ENCODE peak calls at places on chromosome 17, in ten cellular contexts. One of them, this sample, is unnamed.

GRCh38 chr17:65394811-65395472 is 166.5 kb downstream of the AXIN2 start:
- DNase-seq in CD8-positive, alpha-beta memory T cell: no peak
- DNase-seq in MV-4-11: peak
- DNase-seq in stimulated activated CD8-positive, alpha-beta memory T cell treated with anti-CD3 and anti-CD28 coated beads, Interleukin-7, amount 100 ng/mL, for 1 hour: no peak
- DNase-seq in CD8-positive, alpha-beta T cell: no peak
- DNase-seq in NCI-H1092: no peak
- DNase-seq in sigmoid colon: no peak
- DNase-seq in memory B cell: no peak
- DNase-seq in NCI-H2081: no peak
- DNase-seq in posterior vena cava: no peak
- DNase-seq in this sample: no peak

GRCh38 chr17:48616719-48617514 is 1.8 kb upstream of the HOXB8 start:
- DNase-seq in CD8-positive, alpha-beta memory T cell: no peak
- DNase-seq in MV-4-11: no peak
- DNase-seq in stimulated activated CD8-positive, alpha-beta memory T cell treated with anti-CD3 and anti-CD28 coated beads, Interleukin-7, amount 100 ng/mL, for 1 hour: no peak
- DNase-seq in CD8-positive, alpha-beta T cell: no peak
- DNase-seq in NCI-H1092: no peak
- DNase-seq in sigmoid colon: no peak
- DNase-seq in memory B cell: no peak
- DNase-seq in NCI-H2081: no peak
- DNase-seq in posterior vena cava: no peak
- DNase-seq in this sample: no peak

GRCh38 chr17:12342609-12343248 is 322.1 kb downstream of the MAP2K4 start:
- DNase-seq in CD8-positive, alpha-beta memory T cell: no peak
- DNase-seq in MV-4-11: no peak
- DNase-seq in stimulated activated CD8-positive, alpha-beta memory T cell treated with anti-CD3 and anti-CD28 coated beads, Interleukin-7, amount 100 ng/mL, for 1 hour: no peak
- DNase-seq in CD8-positive, alpha-beta T cell: no peak
- DNase-seq in NCI-H1092: no peak
- DNase-seq in sigmoid colon: no peak
- DNase-seq in memory B cell: no peak
- DNase-seq in NCI-H2081: no peak
- DNase-seq in posterior vena cava: no peak
- DNase-seq in this sample: no peak

GRCh38 chr17:52170963-52171572 is 12.6 kb upstream of the CA10 start:
- DNase-seq in CD8-positive, alpha-beta memory T cell: no peak
- DNase-seq in MV-4-11: no peak
- DNase-seq in stimulated activated CD8-positive, alpha-beta memory T cell treated with anti-CD3 and anti-CD28 coated beads, Interleukin-7, amount 100 ng/mL, for 1 hour: no peak
- DNase-seq in CD8-positive, alpha-beta T cell: no peak
- DNase-seq in NCI-H1092: peak
- DNase-seq in sigmoid colon: no peak
- DNase-seq in memory B cell: no peak
- DNase-seq in NCI-H2081: peak
- DNase-seq in posterior vena cava: no peak
- DNase-seq in this sample: no peak

GRCh38 chr17:39903158-39903884 is 15.1 kb downstream of the GSDMB start:
- DNase-seq in CD8-positive, alpha-beta memory T cell: no peak
- DNase-seq in MV-4-11: peak
- DNase-seq in stimulated activated CD8-positive, alpha-beta memory T cell treated with anti-CD3 and anti-CD28 coated beads, Interleukin-7, amount 100 ng/mL, for 1 hour: no peak
- DNase-seq in CD8-positive, alpha-beta T cell: no peak
- DNase-seq in NCI-H1092: no peak
- DNase-seq in sigmoid colon: no peak
- DNase-seq in memory B cell: no peak
- DNase-seq in NCI-H2081: no peak
- DNase-seq in posterior vena cava: no peak
- DNase-seq in this sample: no peak

GRCh38 chr17:28523186-28523585 is 17.0 kb downstream of the FOXN1 start:
- DNase-seq in CD8-positive, alpha-beta memory T cell: no peak
- DNase-seq in MV-4-11: no peak
- DNase-seq in stimulated activated CD8-positive, alpha-beta memory T cell treated with anti-CD3 and anti-CD28 coated beads, Interleukin-7, amount 100 ng/mL, for 1 hour: no peak
- DNase-seq in CD8-positive, alpha-beta T cell: no peak
- DNase-seq in NCI-H1092: no peak
- DNase-seq in sigmoid colon: no peak
- DNase-seq in memory B cell: no peak
- DNase-seq in NCI-H2081: no peak
- DNase-seq in posterior vena cava: no peak
- DNase-seq in this sample: no peak

GRCh38 chr17:14498812-14499211 is 197.9 kb downstream of the HS3ST3B1 start:
- DNase-seq in CD8-positive, alpha-beta memory T cell: no peak
- DNase-seq in MV-4-11: no peak
- DNase-seq in stimulated activated CD8-positive, alpha-beta memory T cell treated with anti-CD3 and anti-CD28 coated beads, Interleukin-7, amount 100 ng/mL, for 1 hour: no peak
- DNase-seq in CD8-positive, alpha-beta T cell: no peak
- DNase-seq in NCI-H1092: no peak
- DNase-seq in sigmoid colon: no peak
- DNase-seq in memory B cell: no peak
- DNase-seq in NCI-H2081: no peak
- DNase-seq in posterior vena cava: no peak
- DNase-seq in this sample: no peak

GRCh38 chr17:16122697-16123434 is 92.5 kb downstream of the NCOR1 start:
- DNase-seq in CD8-positive, alpha-beta memory T cell: no peak
- DNase-seq in MV-4-11: no peak
- DNase-seq in stimulated activated CD8-positive, alpha-beta memory T cell treated with anti-CD3 and anti-CD28 coated beads, Interleukin-7, amount 100 ng/mL, for 1 hour: no peak
- DNase-seq in CD8-positive, alpha-beta T cell: no peak
- DNase-seq in NCI-H1092: no peak
- DNase-seq in sigmoid colon: no peak
- DNase-seq in memory B cell: no peak
- DNase-seq in NCI-H2081: no peak
- DNase-seq in posterior vena cava: no peak
- DNase-seq in this sample: peak

GRCh38 chr17:58302919-58303551 is 22.3 kb upstream of the MPO start:
- DNase-seq in CD8-positive, alpha-beta memory T cell: no peak
- DNase-seq in MV-4-11: peak
- DNase-seq in stimulated activated CD8-positive, alpha-beta memory T cell treated with anti-CD3 and anti-CD28 coated beads, Interleukin-7, amount 100 ng/mL, for 1 hour: no peak
- DNase-seq in CD8-positive, alpha-beta T cell: no peak
- DNase-seq in NCI-H1092: no peak
- DNase-seq in sigmoid colon: peak
- DNase-seq in memory B cell: no peak
- DNase-seq in NCI-H2081: no peak
- DNase-seq in posterior vena cava: no peak
- DNase-seq in this sample: no peak

GRCh38 chr17:80936218-80936617 is 55.4 kb upstream of the CHMP6 start:
- DNase-seq in CD8-positive, alpha-beta memory T cell: no peak
- DNase-seq in MV-4-11: no peak
- DNase-seq in stimulated activated CD8-positive, alpha-beta memory T cell treated with anti-CD3 and anti-CD28 coated beads, Interleukin-7, amount 100 ng/mL, for 1 hour: no peak
- DNase-seq in CD8-positive, alpha-beta T cell: no peak
- DNase-seq in NCI-H1092: no peak
- DNase-seq in sigmoid colon: no peak
- DNase-seq in memory B cell: no peak
- DNase-seq in NCI-H2081: no peak
- DNase-seq in posterior vena cava: no peak
- DNase-seq in this sample: peak

GRCh38 chr17:50346313-50347086 is 574 bp downstream of the XYLT2 start:
- DNase-seq in CD8-positive, alpha-beta memory T cell: no peak
- DNase-seq in MV-4-11: no peak
- DNase-seq in stimulated activated CD8-positive, alpha-beta memory T cell treated with anti-CD3 and anti-CD28 coated beads, Interleukin-7, amount 100 ng/mL, for 1 hour: no peak
- DNase-seq in CD8-positive, alpha-beta T cell: no peak
- DNase-seq in NCI-H1092: no peak
- DNase-seq in sigmoid colon: peak
- DNase-seq in memory B cell: peak
- DNase-seq in NCI-H2081: no peak
- DNase-seq in posterior vena cava: peak
- DNase-seq in this sample: no peak

GRCh38 chr17:28227278-28228108 is 91.5 kb upstream of the TMEM97 start:
- DNase-seq in CD8-positive, alpha-beta memory T cell: peak
- DNase-seq in MV-4-11: peak
- DNase-seq in stimulated activated CD8-positive, alpha-beta memory T cell treated with anti-CD3 and anti-CD28 coated beads, Interleukin-7, amount 100 ng/mL, for 1 hour: no peak
- DNase-seq in CD8-positive, alpha-beta T cell: no peak
- DNase-seq in NCI-H1092: peak
- DNase-seq in sigmoid colon: no peak
- DNase-seq in memory B cell: no peak
- DNase-seq in NCI-H2081: peak
- DNase-seq in posterior vena cava: peak
- DNase-seq in this sample: no peak

This sample was measured in IMR-90.